ENCODE peak calls at places on chromosomes 12 and 14, in six cellular contexts. K is tibial artery, S is right atrium auricular region, T is neural progenitor cell, I is A549, G is right lobe of liver. X is an unnamed sample.
A peak's percentile ranks its signal among the peaks of the same experiment; 100 is the strongest.

GRCh38 chr12:104064031-104064841 is at the start of gene HCFC2:
- DNase-seq in G (peak; percentile 95), T (peak; percentile 94), K (peak; percentile 90), I (peak; percentile 82), S (peak; percentile 87), X (peak; percentile 94)

GRCh38 chr12:12899530-12900380 is 8.4 kb downstream of the GPRC5A start:
- DNase-seq in T (no peak), G (no peak), S (peak; percentile 81), I (peak; percentile 76), K (peak; percentile 57), X (no peak)

GRCh38 chr12:48814313-48815280 is 3.7 kb upstream of the CACNB3 start:
- DNase-seq in T (peak; percentile 90), I (peak; percentile 82), K (peak; percentile 87), G (peak; percentile 87), S (peak; percentile 80), X (peak; percentile 89)

GRCh38 chr12:76637807-76638206 is 78.2 kb upstream of the OSBPL8 start:
- DNase-seq in G (no peak), K (no peak), I (no peak), T (no peak), S (no peak), X (no peak)

GRCh38 chr12:26188641-26189040 is 6.7 kb upstream of the SSPN start:
- DNase-seq in T (no peak), S (no peak), G (no peak), K (no peak), I (no peak), X (no peak)

GRCh38 chr12:58639323-58639934 is 280.9 kb downstream of the LRIG3 start:
- DNase-seq in S (no peak), K (no peak), G (no peak), I (no peak), T (no peak), X (no peak)

GRCh38 chr14:71235865-71236264 is 328.6 kb downstream of the PCNX1 start:
- DNase-seq in K (peak; percentile 76), I (no peak), G (no peak), T (peak; percentile 87), S (peak; percentile 76), X (no peak)

GRCh38 chr12:96710127-96710745 is 196.8 kb upstream of the NEDD1 start:
- DNase-seq in T (peak; percentile 48), K (no peak), G (no peak), I (peak; percentile 31), S (no peak), X (no peak)

GRCh38 chr14:52272375-52272774 is 4.9 kb downstream of the PTGDR start:
- DNase-seq in G (no peak), S (no peak), I (peak; percentile 33), T (peak; percentile 64), K (no peak), X (no peak)

GRCh38 chr12:73952304-73952703 is 585.3 kb upstream of the ATXN7L3B start:
- DNase-seq in K (no peak), S (no peak), T (no peak), G (no peak), I (no peak), X (no peak)

GRCh38 chr14:30035361-30035760 is 107.7 kb upstream of the PRKD1 start:
- DNase-seq in G (no peak), I (no peak), S (no peak), K (no peak), T (no peak), X (no peak)

GRCh38 chr14:30034049-30034635 is 106.5 kb upstream of the PRKD1 start:
- DNase-seq in G (no peak), S (no peak), T (peak; percentile 30), I (no peak), K (no peak), X (no peak)
- TF ChIP-seq CTCF in G (no peak), S (no peak), T (no peak), I (no peak), K (no peak), X (no peak)

DNA sequence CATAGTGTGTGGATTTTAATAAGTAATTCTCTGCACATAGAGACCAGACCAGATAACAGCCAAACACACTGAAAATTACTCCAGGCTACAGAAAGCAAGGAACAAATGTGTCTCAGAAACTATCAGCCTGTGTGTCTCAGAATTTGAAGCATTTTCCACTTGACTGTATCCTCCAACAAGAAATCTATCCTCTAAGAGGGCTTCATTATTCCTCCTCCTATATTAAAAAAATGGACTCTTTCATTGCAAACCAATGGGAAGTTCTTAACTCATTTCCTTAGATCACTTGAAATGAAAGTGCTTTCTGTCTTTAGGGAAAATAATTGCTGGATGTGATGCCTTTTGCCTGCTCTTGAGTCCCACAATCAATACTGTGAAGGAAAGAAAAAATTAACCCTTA is 2.3 kb downstream of the ST8SIA1 start:
- DNase-seq in I (no peak), S (no peak), T (no peak), K (no peak), G (no peak), X (no peak)
- H3K4me3 ChIP-seq in I (no peak overlapping the region), S (no peak overlapping the region), T (no peak overlapping the region), K (no peak overlapping the region), G (no peak overlapping the region), X (no peak overlapping the region)

GRCh38 chr14:94407906-94408305 is 19.5 kb upstream of the SERPINA1 start:
- DNase-seq in K (no peak), T (no peak), S (no peak), G (no peak), I (no peak), X (no peak)

GRCh38 chr14:94411638-94412037 is 23.2 kb upstream of the SERPINA1 start:
- DNase-seq in S (no peak), I (no peak), T (no peak), K (no peak), G (no peak), X (no peak)

GRCh38 chr14:94408546-94409095 is 20.2 kb upstream of the SERPINA1 start:
- DNase-seq in T (no peak), S (no peak), K (no peak), G (no peak), I (no peak), X (no peak)

GRCh38 chr14:94412671-94413638 is 24.6 kb upstream of the SERPINA1 start:
- DNase-seq in T (no peak), K (no peak), S (no peak), G (no peak), I (peak; percentile 11), X (no peak)
- TF ChIP-seq CTCF in T (peak; percentile 44), K (no peak), S (no peak), G (peak; percentile 69), I (peak; percentile 7), X (no peak)

GRCh38 chr12:92147491-92147890 is 1.8 kb upstream of the BTG1 start:
- DNase-seq in T (no peak), G (no peak), I (no peak), S (no peak), K (no peak), X (no peak)
- H3K4me3 ChIP-seq in T (peak overlapping the region; percentile 85), G (no peak overlapping the region), I (peak overlapping the region; percentile 62), S (peak overlapping the region; percentile 75), K (no peak overlapping the region), X (no peak overlapping the region)

GRCh38 chr14:36975834-36976233 is 196.6 kb downstream of the SLC25A21 start:
- DNase-seq in T (no peak), G (no peak), S (no peak), I (peak; percentile 76), K (no peak), X (no peak)
- TF ChIP-seq CTCF in T (no peak), G (no peak), S (no peak), I (peak; percentile 18), K (no peak), X (no peak)

GRCh38 chr14:92626041-92626440 is 112.5 kb downstream of the RIN3 start:
- DNase-seq in K (no peak), T (no peak), S (no peak), G (no peak), I (no peak), X (no peak)
- H3K4me3 ChIP-seq in K (no peak overlapping the region), T (no peak overlapping the region), S (no peak overlapping the region), G (no peak overlapping the region), I (no peak overlapping the region), X (no peak overlapping the region)

GRCh38 chr12:19915392-19916192 is 452.7 kb upstream of the PDE3A start:
- DNase-seq in S (no peak), K (no peak), T (peak; percentile 66), G (no peak), I (peak; percentile 60), X (no peak)
- TF ChIP-seq CTCF in S (peak; percentile 47), K (peak; percentile 44), T (peak; percentile 64), G (peak; percentile 54), I (peak; percentile 77), X (peak; percentile 40)

X was measured in coronary artery.